ENCODE peak calls at places on chromosomes 3 and 15, in eight cellular contexts. O is sigmoid colon; G is NCI-H1105; W is LHCN-M2; E is iris pigment epithelial cell; S is A172; A is HFF-Myc; X is CD8-positive, alpha-beta T cell. D is an unnamed sample.

GRCh38 chr3:184805351-184806038 is 6.5 kb upstream of the VPS8 start:
- DNase-seq in A (no peak), S (no peak), G (peak; percentile 87), X (no peak), O (no peak), W (no peak), E (peak; percentile 46), D (peak; percentile 29)

GRCh38 chr15:89375093-89376062 is 40.8 kb upstream of the POLG start:
- DNase-seq in X (no peak), G (no peak), W (no peak), S (no peak), E (no peak), O (no peak), A (no peak), D (no peak)

GRCh38 chr3:100042144-100042543 is 72.2 kb downstream of the FILIP1L start:
- DNase-seq in E (peak; percentile 97), W (peak; percentile 74), G (no peak), S (peak; percentile 88), A (peak; percentile 50), O (no peak), X (no peak), D (peak; percentile 97)

GRCh38 chr3:30098206-30098605 is 508.2 kb upstream of the TGFBR2 start:
- DNase-seq in O (no peak), A (no peak), E (peak; percentile 32), G (no peak), W (peak; percentile 46), X (no peak), S (no peak), D (peak; percentile 27)

GRCh38 chr15:69780374-69780773 is 317.3 kb downstream of the TLE3 start:
- DNase-seq in S (no peak), W (no peak), X (no peak), A (no peak), G (no peak), E (no peak), O (no peak), D (peak; percentile 19)

GRCh38 chr3:196082471-196082971 is 631 bp upstream of the TFRC start:
- DNase-seq in E (no peak), O (no peak), A (no peak), X (no peak), S (peak; percentile 4), G (no peak), W (no peak), D (no peak)

GRCh38 chr3:104388624-104389023 is 978.1 kb upstream of the ALCAM start:
- DNase-seq in X (no peak), E (peak; percentile 59), A (no peak), W (peak; percentile 36), G (peak; percentile 67), S (no peak), O (no peak), D (peak; percentile 47)

GRCh38 chr3:73071952-73072351 is 10.5 kb downstream of the EBLN2 start:
- DNase-seq in O (no peak), E (no peak), X (no peak), G (no peak), W (no peak), S (no peak), A (no peak), D (no peak)

GRCh38 chr3:43995078-43995928 is 246.4 kb upstream of the TOPAZ1 start:
- DNase-seq in S (peak; percentile 36), O (no peak), A (no peak), E (peak; percentile 11), X (no peak), G (peak; percentile 48), W (peak; percentile 51), D (peak; percentile 35)

GRCh38 chr15:46411900-46412299 is 777.1 kb downstream of the SQOR start:
- DNase-seq in S (no peak), A (no peak), E (no peak), X (no peak), O (no peak), G (no peak), W (no peak), D (no peak)

GRCh38 chr3:46271209-46271608 is 28.9 kb downstream of the CCR3 start:
- DNase-seq in S (no peak), O (no peak), E (no peak), W (no peak), X (no peak), G (no peak), A (no peak), D (no peak)

GRCh38 chr15:35399901-35400300 is 146.1 kb downstream of the DPH6 start:
- DNase-seq in W (no peak), G (no peak), E (no peak), A (peak; percentile 11), X (no peak), S (no peak), O (no peak), D (peak; percentile 5)

GRCh38 chr15:43516801-43517353 is 531 bp upstream of the MAP1A start:
- DNase-seq in O (no peak), S (peak; percentile 36), W (peak; percentile 85), A (no peak), G (no peak), E (peak; percentile 57), X (no peak), D (peak; percentile 63)

GRCh38 chr3:27105904-27106303 is 263.3 kb downstream of the NEK10 start:
- DNase-seq in E (no peak), W (no peak), O (no peak), A (no peak), G (no peak), X (no peak), S (peak; percentile 8), D (no peak)

GRCh38 chr15:41891226-41891625 is 2.6 kb downstream of the SPTBN5 start:
- DNase-seq in G (no peak), E (no peak), A (no peak), O (no peak), W (no peak), S (no peak), X (no peak), D (no peak)

GRCh38 chr15:68261241-68261640 is 16.3 kb upstream of the FEM1B start:
- DNase-seq in A (no peak), X (no peak), O (no peak), S (no peak), G (no peak), E (no peak), W (no peak), D (no peak)

GRCh38 chr15:74293021-74293810 is 57.1 kb downstream of the CCDC33 start:
- DNase-seq in E (no peak), X (no peak), W (no peak), S (no peak), G (no peak), O (no peak), A (no peak), D (no peak)

GRCh38 chr3:150710097-150710496 is 6.4 kb upstream of the ERICH6 start:
- DNase-seq in W (no peak), X (no peak), O (no peak), A (no peak), S (no peak), E (no peak), G (no peak), D (no peak)

GRCh38 chr3:193827831-193828230 is 234.8 kb downstream of the OPA1 start:
- DNase-seq in E (no peak), W (no peak), O (no peak), X (no peak), S (no peak), A (no peak), G (no peak), D (no peak)

GRCh38 chr3:116951610-116952009 is 242.0 kb downstream of the TUSC7 start:
- DNase-seq in O (no peak), S (no peak), W (no peak), X (no peak), E (peak; percentile 87), G (no peak), A (no peak), D (no peak)

GRCh38 chr3:72379500-72380187 is 468.6 kb downstream of the SHQ1 start:
- DNase-seq in A (no peak), X (no peak), S (no peak), G (no peak), O (no peak), W (peak; percentile 39), E (peak; percentile 12), D (peak; percentile 56)

GRCh38 chr3:15875016-15875689 is 77.4 kb upstream of the ANKRD28 start:
- DNase-seq in O (no peak), S (peak; percentile 46), X (no peak), W (peak; percentile 25), E (peak; percentile 89), A (peak; percentile 11), G (no peak), D (peak; percentile 80)

GRCh38 chr3:186277268-186277909 is 84.6 kb downstream of the DGKG start:
- DNase-seq in S (peak; percentile 49), O (no peak), X (no peak), W (peak; percentile 55), A (peak; percentile 56), E (peak; percentile 79), G (peak; percentile 73), D (peak; percentile 82)

GRCh38 chr15:64905119-64905831 is 6.4 kb upstream of the ANKDD1A start:
- DNase-seq in W (no peak), X (peak; percentile 79), A (no peak), G (no peak), E (peak; percentile 64), O (peak; percentile 89), S (no peak), D (peak; percentile 65)

GRCh38 chr3:45464336-45464809 is 76.0 kb downstream of the LARS2 start:
- DNase-seq in G (no peak), X (no peak), O (no peak), E (peak; percentile 55), S (no peak), W (no peak), A (no peak), D (no peak)

GRCh38 chr15:32994810-32995424 is 199.6 kb downstream of the FMN1 start:
- DNase-seq in S (peak; percentile 26), A (no peak), G (no peak), X (no peak), O (no peak), W (peak; percentile 45), E (peak; percentile 62), D (peak; percentile 84)

GRCh38 chr3:33722626-33723370 is 4.7 kb upstream of the CLASP2 start:
- DNase-seq in O (no peak), G (no peak), W (peak; percentile 52), X (no peak), E (peak; percentile 63), A (no peak), S (peak; percentile 21), D (peak; percentile 71)

GRCh38 chr15:25706176-25706970 is 156.8 kb downstream of the ATP10A start:
- DNase-seq in S (no peak), E (no peak), W (no peak), G (no peak), O (peak; percentile 33), A (no peak), X (no peak), D (no peak)

GRCh38 chr3:186090884-186091283 is 18.0 kb downstream of the ETV5 start:
- DNase-seq in G (no peak), O (no peak), E (no peak), S (no peak), A (no peak), X (no peak), W (peak; percentile 76), D (no peak)

GRCh38 chr3:59426851-59427565 is 377.2 kb upstream of the CFAP20DC start:
- DNase-seq in W (peak; percentile 69), A (no peak), E (peak; percentile 96), G (no peak), S (peak; percentile 24), X (no peak), O (no peak), D (peak; percentile 60)

GRCh38 chr3:195140816-195141793 is 129.9 kb downstream of the XXYLT1 start:
- DNase-seq in E (peak; percentile 92), W (no peak), X (no peak), S (no peak), O (no peak), G (no peak), A (no peak), D (peak; percentile 67)

GRCh38 chr3:3998140-3998977 is 199.1 kb downstream of the LRRN1 start:
- DNase-seq in E (peak; percentile 31), A (no peak), S (peak; percentile 13), X (peak; percentile 10), G (no peak), W (peak; percentile 0), O (no peak), D (no peak)

GRCh38 chr15:57671636-57672035 is 34.9 kb upstream of the POLR2M start:
- DNase-seq in S (no peak), O (no peak), X (no peak), W (no peak), E (peak; percentile 13), A (no peak), G (no peak), D (no peak)

GRCh38 chr15:44882499-44882968 is 74.0 kb upstream of the TERB2 start:
- DNase-seq in G (no peak), O (no peak), S (peak; percentile 8), A (no peak), X (no peak), W (no peak), E (no peak), D (no peak)

D was measured in fibroblast of the aortic adventitia.